ENCODE peak calls at places on chromosomes 3 and 15, in six cellular contexts. One of them, this sample, is unnamed.

GRCh38 chr3:179068779-179069530 is 2.7 kb downstream of the ZMAT3 start:
- DNase-seq in ovary: no peak
- DNase-seq in A549: peak
- DNase-seq in sigmoid colon: no peak
- DNase-seq in tibial nerve: no peak
- DNase-seq in K562: peak
- DNase-seq in this sample: peak

GRCh38 chr15:54594115-54594514 is 602.6 kb downstream of the RSL24D1 start:
- DNase-seq in ovary: no peak
- DNase-seq in A549: no peak
- DNase-seq in sigmoid colon: no peak
- DNase-seq in tibial nerve: no peak
- DNase-seq in K562: no peak
- DNase-seq in this sample: no peak

GRCh38 chr3:62242846-62243245 is 130.5 kb downstream of the FEZF2 start:
- DNase-seq in ovary: no peak
- DNase-seq in A549: no peak
- DNase-seq in sigmoid colon: no peak
- DNase-seq in tibial nerve: no peak
- DNase-seq in K562: no peak
- DNase-seq in this sample: no peak

GRCh38 chr3:126911162-126912026 is 71.5 kb upstream of the PLXNA1 start:
- DNase-seq in ovary: no peak
- DNase-seq in A549: peak
- DNase-seq in sigmoid colon: no peak
- DNase-seq in tibial nerve: peak
- DNase-seq in K562: peak
- DNase-seq in this sample: peak

GRCh38 chr3:31247850-31248618 is 284.7 kb upstream of the STT3B start:
- DNase-seq in ovary: no peak
- DNase-seq in A549: no peak
- DNase-seq in sigmoid colon: no peak
- DNase-seq in tibial nerve: no peak
- DNase-seq in K562: no peak
- DNase-seq in this sample: no peak

GRCh38 chr15:100926258-100926657 is 7.1 kb downstream of the LRRK1 start:
- DNase-seq in ovary: no peak
- DNase-seq in A549: no peak
- DNase-seq in sigmoid colon: no peak
- DNase-seq in tibial nerve: no peak
- DNase-seq in K562: peak
- DNase-seq in this sample: no peak

GRCh38 chr3:5811051-5811450 is 623.5 kb downstream of the EDEM1 start:
- DNase-seq in ovary: no peak
- DNase-seq in A549: no peak
- DNase-seq in sigmoid colon: no peak
- DNase-seq in tibial nerve: no peak
- DNase-seq in K562: no peak
- DNase-seq in this sample: no peak

GRCh38 chr3:142013331-142013730 is 136.0 kb downstream of the TFDP2 start:
- DNase-seq in ovary: no peak
- DNase-seq in A549: no peak
- DNase-seq in sigmoid colon: no peak
- DNase-seq in tibial nerve: no peak
- DNase-seq in K562: no peak
- DNase-seq in this sample: no peak

GRCh38 chr3:37174532-37175126 is at the start of gene LRRFIP2:
- DNase-seq in ovary: no peak
- DNase-seq in A549: no peak
- DNase-seq in sigmoid colon: no peak
- DNase-seq in tibial nerve: no peak
- DNase-seq in K562: peak
- DNase-seq in this sample: no peak

GRCh38 chr3:108894981-108895380 is 58.7 kb downstream of the GUCA1C start:
- DNase-seq in ovary: no peak
- DNase-seq in A549: no peak
- DNase-seq in sigmoid colon: no peak
- DNase-seq in tibial nerve: no peak
- DNase-seq in K562: no peak
- DNase-seq in this sample: no peak

GRCh38 chr3:56884387-56884786 is 82.6 kb upstream of the ARHGEF3 start:
- DNase-seq in ovary: no peak
- DNase-seq in A549: no peak
- DNase-seq in sigmoid colon: no peak
- DNase-seq in tibial nerve: no peak
- DNase-seq in K562: no peak
- DNase-seq in this sample: no peak

GRCh38 chr3:111761309-111761795 is 97.7 kb upstream of the PHLDB2 start:
- DNase-seq in ovary: no peak
- DNase-seq in A549: no peak
- DNase-seq in sigmoid colon: no peak
- DNase-seq in tibial nerve: no peak
- DNase-seq in K562: no peak
- DNase-seq in this sample: no peak

GRCh38 chr15:88393719-88394519 is 73.3 kb downstream of the MRPL46 start:
- DNase-seq in ovary: no peak
- DNase-seq in A549: no peak
- DNase-seq in sigmoid colon: no peak
- DNase-seq in tibial nerve: no peak
- DNase-seq in K562: no peak
- DNase-seq in this sample: no peak

GRCh38 chr3:11478167-11478566 is 165.5 kb downstream of the VGLL4 start:
- DNase-seq in ovary: no peak
- DNase-seq in A549: no peak
- DNase-seq in sigmoid colon: no peak
- DNase-seq in tibial nerve: no peak
- DNase-seq in K562: no peak
- DNase-seq in this sample: no peak

GRCh38 chr3:62803276-62803675 is 71.9 kb downstream of the CADPS start:
- DNase-seq in ovary: no peak
- DNase-seq in A549: no peak
- DNase-seq in sigmoid colon: no peak
- DNase-seq in tibial nerve: no peak
- DNase-seq in K562: no peak
- DNase-seq in this sample: no peak

GRCh38 chr3:12725436-12725835 is 33.6 kb downstream of the TMEM40 start:
- DNase-seq in ovary: no peak
- DNase-seq in A549: no peak
- DNase-seq in sigmoid colon: no peak
- DNase-seq in tibial nerve: no peak
- DNase-seq in K562: no peak
- DNase-seq in this sample: no peak

GRCh38 chr3:30602946-30603345 is 3.5 kb upstream of the TGFBR2 start:
- DNase-seq in ovary: no peak
- DNase-seq in A549: no peak
- DNase-seq in sigmoid colon: no peak
- DNase-seq in tibial nerve: no peak
- DNase-seq in K562: no peak
- DNase-seq in this sample: no peak

GRCh38 chr3:197499427-197499826 is 56.3 kb downstream of the BDH1 start:
- DNase-seq in ovary: no peak
- DNase-seq in A549: peak
- DNase-seq in sigmoid colon: no peak
- DNase-seq in tibial nerve: no peak
- DNase-seq in K562: peak
- DNase-seq in this sample: peak

GRCh38 chr3:6315906-6316305 is 545.0 kb upstream of the GRM7 start:
- DNase-seq in ovary: no peak
- DNase-seq in A549: no peak
- DNase-seq in sigmoid colon: no peak
- DNase-seq in tibial nerve: no peak
- DNase-seq in K562: no peak
- DNase-seq in this sample: no peak

GRCh38 chr3:89955141-89955540 is 847.7 kb downstream of the EPHA3 start:
- DNase-seq in ovary: no peak
- DNase-seq in A549: no peak
- DNase-seq in sigmoid colon: no peak
- DNase-seq in tibial nerve: no peak
- DNase-seq in K562: no peak
- DNase-seq in this sample: no peak

GRCh38 chr15:52040167-52040900 is 21.3 kb downstream of the MAPK6 start:
- DNase-seq in ovary: no peak
- DNase-seq in A549: no peak
- DNase-seq in sigmoid colon: no peak
- DNase-seq in tibial nerve: no peak
- DNase-seq in K562: peak
- DNase-seq in this sample: no peak

GRCh38 chr3:46466871-46467403 is 2.2 kb upstream of the LTF start:
- DNase-seq in ovary: no peak
- DNase-seq in A549: no peak
- DNase-seq in sigmoid colon: no peak
- DNase-seq in tibial nerve: no peak
- DNase-seq in K562: no peak
- DNase-seq in this sample: no peak

GRCh38 chr3:124569761-124570160 is 160.5 kb upstream of the UMPS start:
- DNase-seq in ovary: no peak
- DNase-seq in A549: no peak
- DNase-seq in sigmoid colon: no peak
- DNase-seq in tibial nerve: no peak
- DNase-seq in K562: no peak
- DNase-seq in this sample: no peak

GRCh38 chr3:151890721-151891141 is 17.3 kb downstream of the SUCNR1 start:
- DNase-seq in ovary: no peak
- DNase-seq in A549: no peak
- DNase-seq in sigmoid colon: no peak
- DNase-seq in tibial nerve: no peak
- DNase-seq in K562: no peak
- DNase-seq in this sample: no peak

GRCh38 chr3:48411606-48412374 is 18.1 kb downstream of the PLXNB1 start:
- DNase-seq in ovary: no peak
- DNase-seq in A549: no peak
- DNase-seq in sigmoid colon: peak
- DNase-seq in tibial nerve: no peak
- DNase-seq in K562: no peak
- DNase-seq in this sample: no peak

DNA sequence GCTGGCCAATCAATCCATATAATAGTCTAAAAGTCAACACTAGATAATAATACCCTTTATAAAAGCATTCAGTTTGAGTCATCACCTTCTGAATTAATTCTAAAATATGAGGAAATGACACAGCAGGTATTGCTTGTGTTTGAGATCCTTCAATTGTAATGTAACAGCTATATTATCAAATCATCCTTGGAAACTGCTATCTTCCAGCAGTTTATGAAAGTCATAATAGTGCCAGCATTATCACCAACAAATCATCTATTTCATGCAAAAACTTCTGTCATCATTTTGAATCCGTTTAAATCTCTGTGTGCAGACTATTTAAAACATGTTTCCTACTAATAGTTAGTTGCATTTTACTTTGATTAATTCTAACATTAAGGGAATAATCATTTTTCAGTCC is 468.7 kb downstream of the CADM2 start:
- DNase-seq in ovary: no peak
- DNase-seq in A549: no peak
- DNase-seq in sigmoid colon: no peak
- DNase-seq in tibial nerve: no peak
- DNase-seq in K562: no peak
- DNase-seq in this sample: no peak
- TF ChIP-seq EP300 in ovary: no peak
- TF ChIP-seq EP300 in A549: no peak
- TF ChIP-seq EP300 in sigmoid colon: no peak
- TF ChIP-seq EP300 in tibial nerve: no peak
- TF ChIP-seq EP300 in K562: no peak
- TF ChIP-seq EP300 in this sample: no peak

GRCh38 chr3:81816473-81817260 is 55.2 kb upstream of the GBE1 start:
- DNase-seq in ovary: no peak
- DNase-seq in A549: no peak
- DNase-seq in sigmoid colon: no peak
- DNase-seq in tibial nerve: no peak
- DNase-seq in K562: no peak
- DNase-seq in this sample: no peak
- TF ChIP-seq EP300 in ovary: no peak
- TF ChIP-seq EP300 in A549: no peak
- TF ChIP-seq EP300 in sigmoid colon: no peak
- TF ChIP-seq EP300 in tibial nerve: no peak
- TF ChIP-seq EP300 in K562: no peak
- TF ChIP-seq EP300 in this sample: no peak

DNA sequence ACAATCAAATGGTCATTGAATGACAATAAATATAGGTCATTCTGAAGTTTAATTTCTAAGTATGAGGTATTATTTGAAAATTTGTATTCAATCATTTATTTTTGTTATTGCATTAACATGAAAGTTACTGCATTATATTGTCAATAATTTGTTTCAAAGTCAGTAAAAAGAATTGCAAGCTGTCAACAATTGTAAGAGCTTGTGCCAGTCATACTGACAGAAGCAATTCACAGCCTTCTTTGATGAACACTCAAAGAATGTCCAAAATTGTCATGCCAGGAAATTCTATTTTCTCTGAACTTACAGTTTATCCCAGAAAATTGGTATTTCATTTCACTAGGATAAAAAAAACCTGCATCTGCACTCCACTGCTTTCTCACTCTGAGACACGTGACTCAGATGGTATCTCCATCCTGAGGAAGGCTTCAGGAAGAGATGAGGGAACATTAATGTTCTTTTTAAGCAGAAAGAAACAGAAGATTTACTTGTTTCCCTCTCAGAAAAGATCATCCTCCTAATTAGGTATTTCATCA is 332.6 kb upstream of the CCDC54 start:
- DNase-seq in ovary: no peak
- DNase-seq in A549: no peak
- DNase-seq in sigmoid colon: no peak
- DNase-seq in tibial nerve: no peak
- DNase-seq in K562: no peak
- DNase-seq in this sample: no peak
- TF ChIP-seq EP300 in ovary: no peak
- TF ChIP-seq EP300 in A549: no peak
- TF ChIP-seq EP300 in sigmoid colon: no peak
- TF ChIP-seq EP300 in tibial nerve: no peak
- TF ChIP-seq EP300 in K562: no peak
- TF ChIP-seq EP300 in this sample: no peak

DNA sequence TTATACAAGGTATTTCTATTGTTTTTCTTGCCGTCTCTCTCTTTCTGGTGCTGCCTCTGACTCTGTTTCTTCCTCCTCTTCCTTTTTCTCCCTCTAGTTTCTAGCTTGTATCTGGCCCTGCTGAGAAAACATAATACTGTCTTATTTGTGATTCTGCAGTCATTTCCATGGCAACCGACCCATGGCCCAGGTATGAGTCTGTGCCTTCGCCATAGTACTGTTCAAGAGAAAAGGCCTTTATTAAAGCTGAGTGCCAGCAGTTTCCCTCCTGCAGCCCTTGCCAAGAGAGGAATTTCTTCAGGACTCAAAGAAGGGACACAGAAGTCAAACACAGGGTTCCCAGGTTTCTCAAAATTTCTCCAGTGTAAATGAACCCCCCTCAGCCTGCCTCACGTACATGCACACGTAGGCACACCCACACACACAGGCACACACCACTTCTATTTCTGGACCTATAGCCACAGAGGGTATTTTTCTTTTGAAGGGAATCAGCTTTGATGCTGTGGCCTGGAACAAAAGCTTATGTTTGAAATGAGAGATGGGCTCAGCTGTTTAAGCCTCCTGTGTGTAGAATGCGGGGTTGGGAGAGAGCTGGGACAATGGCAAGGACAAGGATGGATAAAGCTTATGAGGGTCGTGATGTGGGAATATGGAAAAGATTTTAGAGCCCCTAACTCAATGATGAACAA is 269.2 kb downstream of the PDCD6IP start:
- DNase-seq in ovary: no peak
- DNase-seq in A549: no peak
- DNase-seq in sigmoid colon: no peak
- DNase-seq in tibial nerve: no peak
- DNase-seq in K562: no peak
- DNase-seq in this sample: no peak
- TF ChIP-seq EP300 in ovary: no peak
- TF ChIP-seq EP300 in A549: no peak
- TF ChIP-seq EP300 in sigmoid colon: no peak
- TF ChIP-seq EP300 in tibial nerve: no peak
- TF ChIP-seq EP300 in K562: no peak
- TF ChIP-seq EP300 in this sample: no peak

This sample was measured in transverse colon.